ENCODE peak calls at places on chromosomes 4 and X, in eight cellular contexts. Q is pancreas, W is astrocyte of the spinal cord, P is psoas muscle, M is right lobe of liver, J is omental fat pad, I is M059J, E is progenitor cell of endocrine pancreas. N is an unnamed sample.

GRCh38 chrX:69018416-69019072 is 146.7 kb downstream of the PJA1 start:
- DNase-seq in Q (no peak), W (no peak), P (no peak), M (no peak), J (no peak), I (no peak), E (no peak), N (no peak)

GRCh38 chr4:1048781-1049590 is 37.6 kb downstream of the FGFRL1 start:
- DNase-seq in Q (no peak), W (no peak), P (no peak), M (peak; percentile 28), J (no peak), I (no peak), E (no peak), N (no peak)

GRCh38 chrX:42803320-42803719 is 25.4 kb upstream of the PPP1R2C start:
- DNase-seq in Q (no peak), W (peak; percentile 21), P (no peak), M (no peak), J (no peak), I (peak; percentile 13), E (no peak), N (peak; percentile 19)

GRCh38 chr4:84503495-84504437 is 4.7 kb upstream of the NKX6-1 start:
- DNase-seq in Q (no peak), W (peak; percentile 80), P (no peak), M (no peak), J (no peak), I (peak; percentile 62), E (no peak), N (no peak)

GRCh38 chr4:68518889-68519288 is 57.2 kb downstream of the UGT2B17 start:
- DNase-seq in Q (no peak), W (no peak), P (no peak), M (no peak), J (no peak), I (peak; percentile 5), E (no peak), N (no peak)

GRCh38 chrX:97389761-97390192 is 506.1 kb downstream of the RPA4 start:
- DNase-seq in Q (no peak), W (peak; percentile 82), P (no peak), M (no peak), J (no peak), I (peak; percentile 72), E (no peak), N (peak; percentile 41)

GRCh38 chr4:38396845-38397547 is 267.0 kb upstream of the KLF3 start:
- DNase-seq in Q (no peak), W (no peak), P (no peak), M (no peak), J (no peak), I (peak; percentile 6), E (no peak), N (no peak)

GRCh38 chr4:87007345-87008181 is 72.8 kb downstream of the AFF1 start:
- DNase-seq in Q (peak; percentile 72), W (peak; percentile 55), P (peak; percentile 78), M (peak; percentile 74), J (peak; percentile 45), I (peak; percentile 61), E (no peak), N (peak; percentile 24)

GRCh38 chr4:153467154-153467896 is 1.2 kb downstream of the TMEM131L start:
- DNase-seq in Q (peak; percentile 95), W (no peak), P (peak; percentile 75), M (peak; percentile 97), J (no peak), I (peak; percentile 25), E (peak; percentile 52), N (no peak)

GRCh38 chrX:93932471-93933220 is 258.6 kb downstream of the FAM133A start:
- DNase-seq in Q (no peak), W (no peak), P (no peak), M (no peak), J (no peak), I (no peak), E (no peak), N (no peak)

N was measured in GM04504.